ENCODE peak calls at places on chromosomes 5 and 9, in ten cellular contexts. L is breast epithelium, W is esophagus muscularis mucosa, M is stomach, X is upper lobe of left lung, J is prostate gland, V is sigmoid colon, O is H1, H is HCT116, D is K562. Y is an unnamed sample. For H3K9me3, the result is how much of the 10 kb centered on the place peaks cover.

GRCh38 chr5:132887326-132887725 is 13.9 kb downstream of the LEAP2 start:
- DNase-seq in D (no peak), L (no peak), W (no peak), V (no peak), J (no peak), O (no peak), X (no peak), M (no peak), H (no peak), Y (no peak)

GRCh38 chr9:70420267-70421019 is 6.0 kb upstream of the KLF9 start:
- DNase-seq in M (peak), J (peak), D (peak), W (peak), X (peak), L (peak), H (peak), O (peak), V (peak), Y (no peak)

GRCh38 chr5:136132087-136132486 is 558 bp upstream of the SMAD5 start:
- DNase-seq in W (no peak), V (peak), D (peak), M (no peak), O (no peak), H (no peak), L (no peak), J (no peak), X (no peak), Y (no peak)

GRCh38 chr9:136629879-136630661 is 32.6 kb upstream of the EGFL7 start:
- DNase-seq in L (no peak), V (no peak), M (peak), D (peak), O (peak), X (peak), W (no peak), J (no peak), H (no peak), Y (no peak)

GRCh38 chr5:11385251-11385900 is 518.9 kb downstream of the CTNND2 start:
- DNase-seq in W (no peak), X (no peak), V (no peak), H (no peak), L (no peak), D (no peak), M (no peak), O (peak), J (no peak), Y (no peak)

GRCh38 chr5:17222679-17223078 is 5.2 kb downstream of the BASP1 start:
- DNase-seq in J (no peak), W (no peak), O (no peak), D (no peak), H (no peak), X (no peak), M (no peak), V (no peak), L (no peak), Y (no peak)

GRCh38 chr9:99103505-99103904 is 1.4 kb upstream of the TGFBR1 start:
- DNase-seq in X (no peak), J (no peak), M (no peak), L (no peak), O (no peak), W (no peak), V (no peak), H (no peak), D (no peak), Y (no peak)

GRCh38 chr5:174175869-174176268 is 130.4 kb downstream of the NSG2 start:
- DNase-seq in W (no peak), V (no peak), X (no peak), O (no peak), L (no peak), H (no peak), D (no peak), M (no peak), J (no peak), Y (peak)

GRCh38 chr5:141384471-141385267 is 2.1 kb downstream of the PCDHGA7 start:
- DNase-seq in J (no peak), M (no peak), W (no peak), X (no peak), H (no peak), O (no peak), D (no peak), V (no peak), L (no peak), Y (no peak)

GRCh38 chr5:1088726-1089125 is 23.1 kb downstream of the SLC12A7 start:
- DNase-seq in H (no peak), L (no peak), D (no peak), J (no peak), V (no peak), O (no peak), X (no peak), W (no peak), M (no peak), Y (no peak)

DNA sequence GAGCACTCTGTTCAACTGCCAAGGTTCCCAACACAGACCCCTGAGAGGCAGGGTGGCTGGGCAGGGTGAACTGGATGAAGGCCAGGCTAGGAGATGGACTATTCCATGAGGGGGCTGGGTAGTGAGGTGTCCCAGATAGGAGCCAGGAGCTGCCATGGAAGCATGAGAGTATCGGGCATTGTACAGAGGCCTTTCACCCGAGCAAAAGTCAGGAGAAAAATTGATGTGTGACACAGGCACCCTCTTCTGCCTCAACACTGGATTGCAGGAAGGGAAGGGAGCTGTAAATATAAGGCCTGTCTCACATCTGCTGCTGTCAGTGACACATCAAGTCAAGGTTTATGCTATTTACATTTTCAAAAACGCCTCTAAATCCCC is 74.6 kb downstream of the UBAP1 start:
- DNase-seq in L (no peak), X (no peak), D (no peak), M (no peak), W (no peak), O (no peak), J (no peak), V (peak), H (no peak), Y (no peak)
- TF ChIP-seq CTCF in L (no peak), X (no peak), D (peak), M (no peak), W (no peak), O (no peak), J (no peak), V (no peak), H (no peak), Y (no peak)

DNA sequence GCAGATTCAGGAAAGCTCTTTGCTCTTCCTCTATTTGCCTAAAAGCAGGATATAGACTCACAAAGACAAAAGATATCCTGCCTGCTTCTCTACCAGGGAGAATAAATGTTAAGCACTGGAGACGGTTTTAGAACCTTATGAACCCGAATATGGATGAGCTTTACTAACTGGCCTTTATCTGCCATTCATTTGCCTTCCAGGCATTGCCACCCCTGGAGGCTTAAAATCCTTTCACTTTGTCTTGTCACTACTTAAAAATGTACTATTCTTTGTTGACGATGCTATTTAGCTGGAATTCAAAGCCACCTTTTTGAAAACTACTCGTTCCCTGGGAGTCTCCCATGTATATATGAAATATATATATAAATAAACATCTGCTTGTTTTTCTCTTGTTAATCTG is 23.2 kb upstream of the LVRN start:
- DNase-seq in M (no peak), O (no peak), J (no peak), D (no peak), V (no peak), X (no peak), H (no peak), L (no peak), W (peak), Y (no peak)
- TF ChIP-seq POLR2AphosphoS5 in M (no peak), O (no peak), J (no peak), D (no peak), V (no peak), X (no peak), H (no peak), L (no peak), W (no peak), Y (no peak)

GRCh38 chr9:17246770-17247169 is 111.9 kb downstream of the CNTLN start:
- DNase-seq in J (no peak), W (no peak), L (no peak), H (no peak), D (no peak), X (no peak), V (no peak), M (no peak), O (no peak), Y (no peak)

GRCh38 chr9:17251100-17251499 is 116.3 kb downstream of the CNTLN start:
- DNase-seq in W (no peak), X (no peak), O (no peak), J (no peak), M (no peak), H (no peak), V (no peak), L (no peak), D (no peak), Y (no peak)
- H3K9me3 ChIP-seq in W (half or more), X (under half), O (under half), J (under half), M (half or more), H (under half), V (under half), L (under half), D (under half), Y (under half)

GRCh38 chr9:7848498-7848897 is 48.9 kb upstream of the DMAC1 start:
- DNase-seq in W (no peak), D (no peak), L (no peak), V (no peak), O (no peak), M (no peak), J (no peak), X (no peak), H (no peak), Y (no peak)

GRCh38 chr9:7841831-7842230 is 42.3 kb upstream of the DMAC1 start:
- DNase-seq in V (no peak), J (no peak), D (no peak), X (no peak), H (no peak), W (no peak), O (no peak), L (no peak), M (no peak), Y (no peak)

GRCh38 chr9:7844283-7844682 is 44.7 kb upstream of the DMAC1 start:
- DNase-seq in J (no peak), H (no peak), V (no peak), M (no peak), O (no peak), W (no peak), D (no peak), L (no peak), X (no peak), Y (no peak)
- TF ChIP-seq CTCF in J (no peak), H (peak), V (no peak), M (no peak), O (peak), W (no peak), D (no peak), L (no peak), X (no peak), Y (no peak)

DNA sequence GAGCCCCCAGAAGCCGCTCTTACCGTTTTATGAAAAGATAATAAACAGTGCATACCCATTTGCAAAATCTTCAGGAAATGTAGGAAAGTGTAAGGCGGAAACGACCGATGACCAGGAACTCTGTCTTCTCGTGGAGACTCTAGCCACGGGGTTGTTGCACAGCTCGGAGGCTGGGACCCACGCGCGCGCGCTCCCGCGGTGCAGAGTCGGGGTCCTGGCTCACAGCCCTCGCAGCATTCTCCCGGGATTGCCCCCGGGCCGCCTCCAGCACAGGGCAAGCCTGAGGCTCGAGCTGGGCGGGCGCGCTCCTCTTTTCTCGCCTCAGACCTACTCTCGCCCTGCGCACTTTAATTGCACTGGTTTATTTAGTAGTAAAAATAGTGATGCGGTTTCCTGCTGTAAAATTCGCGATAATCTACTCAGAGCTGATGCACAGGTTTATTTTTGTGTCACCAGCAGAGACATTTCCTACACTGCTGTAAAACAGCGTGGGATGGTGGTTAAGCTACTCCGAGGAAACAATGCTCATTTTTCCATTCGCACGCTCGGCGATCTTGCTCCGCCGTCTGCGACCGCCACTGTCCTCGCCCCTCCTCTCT is 15.5 kb downstream of the TRIM7 start:
- DNase-seq in H (no peak), X (no peak), M (no peak), D (no peak), J (no peak), O (no peak), L (no peak), V (no peak), W (no peak), Y (no peak)
- TF ChIP-seq POLR2AphosphoS5 in H (no peak), X (no peak), M (no peak), D (no peak), J (no peak), O (no peak), L (no peak), V (no peak), W (no peak), Y (no peak)

DNA sequence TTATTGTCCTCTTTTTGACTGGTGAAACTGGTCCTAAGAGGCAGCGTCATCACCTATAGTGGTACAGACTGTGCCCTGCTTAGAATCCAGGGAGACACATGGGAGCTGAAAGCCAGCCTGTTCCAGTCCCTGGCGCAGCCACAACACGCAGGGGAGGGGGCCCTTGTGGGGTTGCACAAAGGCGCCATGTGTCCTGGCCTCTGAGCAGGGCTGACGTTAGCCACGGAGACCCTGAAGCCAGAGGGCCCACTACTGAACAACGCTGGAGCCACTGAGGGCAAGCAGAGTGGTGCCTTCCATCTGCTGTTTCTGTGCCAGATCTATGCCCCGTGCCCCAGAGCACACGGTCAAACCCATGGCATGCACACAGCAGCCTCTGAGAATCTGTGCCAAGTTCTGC is 147.3 kb downstream of the ACTL7B start:
- DNase-seq in W (no peak), V (peak), L (no peak), H (no peak), M (no peak), X (no peak), D (no peak), O (no peak), J (no peak), Y (no peak)
- H3K9me3 ChIP-seq in W (under half), V (under half), L (under half), H (under half), M (under half), X (under half), D (under half), O (under half), J (under half), Y (under half)

Y was measured in vagina.